ENCODE peak calls at places on chromosome 22, in four cellular contexts. D, W, F and G are unnamed samples.

GRCh38 chr22:30016596-30016995 is 63.7 kb upstream of the HORMAD2 start:
- DNase-seq in W (no peak), D (no peak), F (no peak), G (no peak)

GRCh38 chr22:33438273-33438672 is 380.1 kb upstream of the SYN3 start:
- DNase-seq in F (no peak), D (no peak), W (no peak), G (peak)

GRCh38 chr22:32858957-32859356 is 57.5 kb downstream of the TIMP3 start:
- DNase-seq in W (no peak), F (no peak), D (no peak), G (no peak)

GRCh38 chr22:29756341-29756740 is 10.5 kb downstream of the ZMAT5 start:
- DNase-seq in D (no peak), W (no peak), F (no peak), G (no peak)

GRCh38 chr22:39349506-39349966 is 255 bp upstream of the SYNGR1 start:
- DNase-seq in F (no peak), D (no peak), W (peak), G (no peak)

GRCh38 chr22:44574057-44574456 is 76.0 kb upstream of the RTL6 start:
- DNase-seq in W (peak), F (no peak), D (peak), G (peak)

GRCh38 chr22:29786026-29786425 is 18.9 kb downstream of the UQCR10 start:
- DNase-seq in W (no peak), D (no peak), F (no peak), G (no peak)

GRCh38 chr22:39144101-39144815 is 8.2 kb downstream of the CBX7 start:
- DNase-seq in D (no peak), W (no peak), F (no peak), G (no peak)

GRCh38 chr22:44534335-44534734 is 36.3 kb upstream of the RTL6 start:
- DNase-seq in W (no peak), F (no peak), D (no peak), G (no peak)

GRCh38 chr22:17784776-17785175 is 10.5 kb upstream of the BID start:
- DNase-seq in W (no peak), D (no peak), F (no peak), G (no peak)

GRCh38 chr22:39900306-39901227 is at the start of gene GRAP2:
- DNase-seq in F (no peak), D (no peak), W (no peak), G (no peak)

DNA sequence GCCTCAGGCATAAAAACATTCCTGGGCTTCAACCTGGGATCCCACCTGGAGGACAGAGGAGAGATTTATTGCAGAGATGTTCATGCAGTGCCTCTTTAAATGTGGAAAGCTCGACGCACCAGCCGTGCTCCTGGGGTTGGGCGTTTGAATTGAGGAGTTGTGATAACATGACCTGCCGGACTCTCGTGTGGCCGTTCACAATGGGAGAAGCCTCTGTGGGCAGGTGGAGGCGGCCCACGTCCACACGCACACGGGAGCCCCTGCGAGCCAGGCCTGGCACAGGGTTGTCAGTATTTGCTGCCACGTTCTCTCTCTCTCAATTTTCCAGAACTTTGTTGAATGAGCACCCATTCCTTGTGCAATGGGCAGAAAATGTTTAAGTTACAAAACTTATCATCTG is 58.3 kb upstream of the PPARA start:
- DNase-seq in D (no peak), W (peak), F (no peak), G (no peak)
- H3K27ac ChIP-seq in D (peak), W (peak), F (peak), G (peak)

DNA sequence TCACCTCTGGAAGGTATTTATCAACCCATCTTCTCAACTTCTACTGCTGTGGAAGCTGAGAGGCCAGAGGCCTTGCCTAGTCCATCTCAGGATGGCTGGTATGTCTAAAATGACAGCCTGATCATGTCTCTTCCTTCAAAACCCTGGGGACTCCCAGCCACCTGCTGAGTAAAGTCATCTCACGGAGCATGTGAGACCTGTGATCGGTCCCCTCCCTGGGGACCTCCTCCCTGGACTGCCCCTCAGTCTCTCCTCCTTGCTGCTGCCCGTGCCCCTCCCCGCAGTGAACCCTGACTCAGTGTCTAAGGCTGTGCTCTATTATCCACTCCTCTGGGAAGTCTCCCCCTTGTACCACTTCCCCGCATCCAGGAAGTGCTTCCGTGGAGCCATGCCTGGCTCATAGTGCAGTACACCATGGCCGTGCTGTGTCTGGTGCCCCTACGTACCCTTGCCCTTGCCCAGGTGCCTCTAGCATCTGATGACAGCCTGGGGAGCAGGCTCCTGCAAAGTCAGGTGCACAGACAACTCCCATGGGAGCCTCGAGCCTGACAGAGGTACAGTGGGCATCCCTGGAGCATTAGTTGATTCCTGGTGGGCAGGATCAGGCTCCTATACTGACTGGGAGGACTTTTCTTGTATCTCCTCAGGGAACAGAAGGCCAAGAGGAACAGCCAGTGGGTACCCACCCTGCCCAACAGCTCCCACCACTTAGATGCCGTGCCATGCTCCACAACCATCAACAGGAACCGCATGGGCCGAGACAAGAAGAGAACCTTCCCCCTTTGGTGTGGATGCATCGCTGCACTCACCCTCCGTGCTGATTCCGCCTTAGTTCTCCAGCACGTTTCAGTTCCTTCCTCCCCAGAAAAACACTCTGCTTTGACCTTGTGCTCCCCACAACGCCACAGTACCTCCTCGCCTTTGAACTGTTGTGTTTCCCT is 13.8 kb downstream of the SMARCB1 start:
- DNase-seq in W (no peak), D (no peak), F (no peak), G (no peak)
- H3K27ac ChIP-seq in W (no peak), D (no peak), F (no peak), G (no peak)

GRCh38 chr22:37855462-37855861 is 6.2 kb downstream of the EIF3L start:
- DNase-seq in F (no peak), W (no peak), D (no peak), G (no peak)
- H3K27ac ChIP-seq in F (no peak), W (peak), D (no peak), G (no peak)

DNA sequence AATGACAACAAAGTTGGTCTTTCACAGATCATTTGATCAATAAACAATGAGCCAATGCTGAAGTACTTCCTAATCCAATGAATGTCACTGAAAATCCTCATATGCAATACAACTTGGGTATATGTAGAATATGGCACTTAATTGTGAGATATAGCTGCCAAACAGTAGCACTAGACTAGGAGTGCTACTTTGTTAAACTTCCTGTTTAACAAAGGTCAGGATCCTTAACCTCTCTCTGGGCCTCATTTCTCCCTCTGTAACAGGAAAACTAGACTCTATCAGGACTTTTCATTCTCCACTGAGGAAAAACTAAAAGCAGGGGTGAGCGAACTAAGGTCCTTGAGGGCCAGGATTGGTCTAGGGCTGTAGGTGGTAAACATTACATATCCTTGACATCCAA is 56.1 kb downstream of the PITPNB start:
- DNase-seq in D (no peak), W (no peak), F (no peak), G (no peak)
- H3K27ac ChIP-seq in D (no peak), W (no peak), F (peak), G (no peak)

DNA sequence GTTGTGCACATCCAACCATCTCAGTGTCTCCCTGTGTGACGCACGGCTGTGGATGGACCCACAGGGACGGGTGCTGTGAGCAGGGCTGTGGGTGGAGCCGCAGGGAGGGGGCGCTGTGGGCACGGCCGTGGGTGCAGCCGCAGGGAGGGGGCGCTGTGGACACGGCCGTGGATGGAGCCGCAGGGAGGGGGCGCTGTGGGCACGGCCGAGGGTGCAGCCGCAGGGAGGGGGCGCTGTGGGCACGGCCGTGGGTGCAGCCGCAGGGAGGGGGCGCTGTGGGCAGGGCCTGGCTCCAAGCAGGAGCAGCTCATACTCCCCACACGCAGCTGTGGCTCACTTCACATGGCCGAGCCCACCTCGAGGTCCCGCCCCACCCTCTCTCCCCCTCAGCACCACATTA is 6.0 kb upstream of the MAPK11 start:
- DNase-seq in F (peak), D (no peak), W (peak), G (no peak)
- H3K27ac ChIP-seq in F (peak), D (peak), W (no peak), G (peak)

GRCh38 chr22:43185860-43186261 is 1.1 kb downstream of the TTLL12 start:
- DNase-seq in D (peak), F (peak), W (peak), G (peak)
- H3K27ac ChIP-seq in D (peak), F (no peak), W (no peak), G (peak)